ENCODE peak calls at places on chromosomes 5 and 9, in seven cellular contexts. F is IMR-90, X is H9, T is H1, L is neuronal stem cell, E is mesenchymal stem cell, S is mesendoderm. Z is an unnamed sample.

GRCh38 chr9:109088221-109088620 is 31.5 kb downstream of the TMEM245 start:
- DNase-seq in L (no peak), S (no peak), E (no peak), X (no peak), F (peak; percentile 47), T (no peak), Z (peak; percentile 6)

GRCh38 chr5:142206801-142207200 is 98.2 kb downstream of the NDFIP1 start:
- DNase-seq in T (no peak), S (no peak), X (no peak), F (no peak), E (no peak), L (no peak), Z (no peak)

GRCh38 chr5:124399426-124399961 is 346.9 kb downstream of the ZNF608 start:
- DNase-seq in T (no peak), L (no peak), X (no peak), F (no peak), E (no peak), S (no peak), Z (no peak)

GRCh38 chr9:132079391-132080071 is at the start of gene MED27:
- DNase-seq in L (peak; percentile 82), F (peak; percentile 91), S (peak; percentile 96), X (peak; percentile 92), T (peak; percentile 63), E (peak; percentile 92), Z (peak; percentile 94)

GRCh38 chr5:81140942-81141341 is 92.2 kb upstream of the CKMT2 start:
- DNase-seq in L (no peak), S (no peak), X (no peak), T (no peak), F (peak; percentile 80), E (peak; percentile 26), Z (no peak)

GRCh38 chr9:70753311-70753710 is 338.9 kb upstream of the KLF9 start:
- DNase-seq in L (no peak), X (no peak), E (no peak), T (no peak), S (no peak), F (no peak), Z (no peak)

GRCh38 chr5:157143127-157143959 is 678 bp upstream of the MED7 start:
- DNase-seq in F (peak; percentile 6), X (no peak), S (no peak), T (no peak), L (no peak), E (no peak), Z (no peak)

GRCh38 chr5:179367491-179367890 is 22.2 kb upstream of the ADAMTS2 start:
- DNase-seq in S (no peak), X (no peak), F (no peak), L (no peak), E (no peak), T (no peak), Z (no peak)

GRCh38 chr9:34381323-34381722 is 4.6 kb upstream of the MYORG start:
- DNase-seq in F (no peak), S (peak; percentile 61), E (no peak), X (peak; percentile 69), T (no peak), L (peak; percentile 15), Z (peak; percentile 14)

GRCh38 chr5:175288048-175288621 is 155.8 kb downstream of the DRD1 start:
- DNase-seq in X (no peak), T (no peak), F (peak; percentile 7), L (no peak), E (no peak), S (peak; percentile 42), Z (peak; percentile 94)

GRCh38 chr5:10702911-10703491 is 58.0 kb downstream of the DAP start:
- DNase-seq in S (peak; percentile 87), X (no peak), L (no peak), T (no peak), E (peak; percentile 47), F (peak; percentile 80), Z (peak; percentile 94)

GRCh38 chr5:127652952-127653611 is 4.2 kb downstream of the CTXN3 start:
- DNase-seq in F (no peak), T (no peak), S (no peak), E (no peak), X (no peak), L (no peak), Z (no peak)

GRCh38 chr9:128389395-128390149 is 18.4 kb downstream of the URM1 start:
- DNase-seq in L (no peak), E (no peak), S (no peak), X (no peak), F (no peak), T (no peak), Z (no peak)

GRCh38 chr5:159605585-159605984 is 275.3 kb upstream of the IL12B start:
- DNase-seq in F (no peak), S (peak; percentile 37), X (no peak), E (no peak), L (no peak), T (no peak), Z (no peak)

GRCh38 chr5:92641031-92641962 is 939.7 kb downstream of the NR2F1-AS1 start:
- DNase-seq in F (peak; percentile 66), X (no peak), T (no peak), S (no peak), L (no peak), E (peak; percentile 79), Z (no peak)

GRCh38 chr9:121277518-121278275 is 9.7 kb downstream of the GSN start:
- DNase-seq in T (no peak), F (peak; percentile 77), X (no peak), S (no peak), E (peak; percentile 75), L (no peak), Z (peak; percentile 59)

GRCh38 chr9:118028225-118028624 is 324.0 kb downstream of the TLR4 start:
- DNase-seq in T (no peak), L (no peak), E (no peak), X (no peak), S (no peak), F (no peak), Z (no peak)

DNA sequence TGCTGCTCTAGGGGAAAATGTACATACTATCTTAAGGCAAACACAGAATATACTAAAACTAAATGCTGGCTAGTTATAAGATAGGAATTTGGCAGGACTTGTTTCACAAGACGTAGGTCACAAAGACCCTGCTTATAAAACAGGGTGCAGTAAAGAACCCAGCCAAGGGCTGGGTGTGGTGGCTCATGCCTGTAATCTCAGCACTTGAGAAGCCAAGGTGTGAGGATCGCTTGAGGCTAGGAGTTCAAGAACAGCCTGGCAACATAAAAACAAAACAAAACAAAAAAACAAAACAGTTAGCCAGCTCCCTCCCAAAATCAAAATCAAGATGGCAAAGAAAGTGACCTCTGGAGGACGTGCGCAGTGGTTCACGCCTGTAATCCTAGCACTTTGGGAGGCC is 49.5 kb upstream of the DENND4C start:
- DNase-seq in T (no peak), X (no peak), L (no peak), E (no peak), S (no peak), F (no peak), Z (peak; percentile 68)
- H4K8ac ChIP-seq in T (no peak overlapping the region), X (no peak overlapping the region), L (no peak overlapping the region), E (no peak overlapping the region), S (no peak overlapping the region), F (no peak overlapping the region), Z (no peak overlapping the region)

DNA sequence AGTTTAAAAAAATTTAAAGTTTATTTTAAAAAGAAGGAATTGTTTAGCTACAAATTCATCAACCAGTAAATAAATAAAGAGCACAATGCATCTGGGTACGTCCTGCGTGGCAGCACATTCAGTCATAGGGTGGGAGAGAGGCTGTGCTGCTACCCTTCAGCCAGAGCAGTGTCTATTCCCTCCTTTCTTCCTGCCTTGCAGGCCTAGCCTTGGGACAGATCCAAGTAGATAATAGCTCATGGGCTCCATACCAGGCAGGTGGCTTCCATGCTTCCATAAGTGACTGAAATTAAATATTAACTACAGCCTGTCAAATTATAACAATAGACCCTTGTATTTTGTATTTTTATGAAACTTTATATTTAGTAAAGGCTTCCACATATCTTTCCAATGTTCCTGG is 408.3 kb upstream of the RGMB start:
- DNase-seq in X (no peak), T (no peak), F (no peak), E (no peak), L (no peak), S (no peak), Z (no peak)
- H4K8ac ChIP-seq in X (no peak overlapping the region), T (no peak overlapping the region), F (no peak overlapping the region), E (no peak overlapping the region), L (no peak overlapping the region), S (no peak overlapping the region), Z (no peak overlapping the region)

GRCh38 chr9:123978981-123979380 is 32.6 kb upstream of the LHX2 start:
- DNase-seq in E (no peak), S (no peak), F (no peak), X (no peak), T (no peak), L (no peak), Z (no peak)

GRCh38 chr9:123972618-123973017 is 39.0 kb upstream of the LHX2 start:
- DNase-seq in L (no peak), S (no peak), E (no peak), T (no peak), F (no peak), X (no peak), Z (no peak)

GRCh38 chr9:123974471-123974870 is 37.1 kb upstream of the LHX2 start:
- DNase-seq in X (no peak), L (no peak), E (no peak), F (no peak), S (no peak), T (no peak), Z (no peak)

DNA sequence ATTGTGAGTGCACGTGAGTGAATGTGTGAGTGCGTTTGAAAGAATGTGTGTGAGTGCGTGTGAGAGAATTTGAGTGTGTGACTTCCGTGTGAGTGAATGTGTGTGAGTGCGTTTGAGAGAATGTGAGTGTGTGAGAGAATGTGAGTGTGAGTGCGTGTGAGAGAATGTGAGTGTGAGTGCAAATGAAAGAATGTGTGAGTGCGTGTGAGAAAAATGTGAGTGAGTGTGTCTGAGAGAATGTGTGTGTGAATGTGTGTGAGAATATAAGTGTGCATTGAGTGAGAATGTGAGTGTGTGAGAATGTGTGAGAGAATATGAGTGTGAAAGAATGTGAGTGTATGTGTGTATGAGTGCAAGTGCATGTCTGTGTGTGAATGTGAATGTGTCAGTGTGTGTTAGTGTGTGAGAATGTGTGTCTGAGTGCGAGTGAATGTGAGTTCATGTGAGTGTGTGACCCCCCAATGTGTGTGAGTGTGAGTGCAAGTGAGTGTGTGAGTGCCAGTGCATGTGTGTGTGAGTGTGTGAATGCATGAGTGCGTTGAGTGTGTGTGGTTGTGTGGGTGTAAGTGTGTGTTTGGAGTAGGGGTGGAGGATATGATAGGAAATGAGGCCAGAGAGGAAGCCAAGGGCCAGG is 37.9 kb upstream of the LHX2 start:
- DNase-seq in F (no peak), L (no peak), X (no peak), S (no peak), T (no peak), E (no peak), Z (no peak)
- H4K8ac ChIP-seq in F (no peak overlapping the region), L (peak overlapping the region; percentile 68), X (peak overlapping the region; percentile 10), S (no peak overlapping the region), T (no peak overlapping the region), E (no peak overlapping the region), Z (no peak overlapping the region)

GRCh38 chr9:100281676-100282387 is 70.9 kb downstream of the TEX10 start:
- DNase-seq in T (no peak), X (no peak), E (no peak), L (no peak), S (peak; percentile 27), F (no peak), Z (no peak)

GRCh38 chr9:100282388-100282719 is 70.4 kb downstream of the TEX10 start:
- DNase-seq in L (no peak), X (no peak), E (no peak), F (no peak), T (no peak), S (no peak), Z (no peak)

GRCh38 chr9:100281069-100281468 is 71.7 kb downstream of the TEX10 start:
- DNase-seq in L (no peak), F (no peak), E (no peak), T (no peak), X (no peak), S (no peak), Z (no peak)

GRCh38 chr9:100277166-100277979 is 75.4 kb downstream of the TEX10 start:
- DNase-seq in T (no peak), S (no peak), L (no peak), X (no peak), E (peak; percentile 69), F (peak; percentile 61), Z (peak; percentile 39)
- H4K8ac ChIP-seq in T (no peak overlapping the region), S (no peak overlapping the region), L (no peak overlapping the region), X (no peak overlapping the region), E (no peak overlapping the region), F (no peak overlapping the region), Z (no peak overlapping the region)

Z was measured in trophoblast cell.